ENCODE peak calls at places on chromosomes 13 and 19, in nine cellular contexts. N, K, J, P, D, S, T, Q and L are unnamed samples.

GRCh38 chr19:49106648-49107135 is 7.5 kb upstream of the LIN7B start:
- DNase-seq in N (peak), K (no peak), J (peak), P (peak), D (peak), S (peak), T (peak), Q (peak), L (peak)

GRCh38 chr13:36778083-36778671 is 40.8 kb upstream of the RFXAP start:
- DNase-seq in N (no peak), K (no peak), J (no peak), P (peak), D (peak), S (peak), T (peak), Q (no peak), L (peak)

GRCh38 chr13:66513728-66514127 is 716.4 kb downstream of the PCDH9 start:
- DNase-seq in N (no peak), K (no peak), J (no peak), P (no peak), D (peak), S (peak), T (no peak), Q (no peak), L (no peak)

GRCh38 chr19:37218592-37218935 is 550 bp downstream of the ZNF383 start:
- DNase-seq in N (no peak), K (peak), J (no peak), P (no peak), D (peak), S (peak), T (no peak), Q (no peak), L (no peak)

GRCh38 chr19:53965091-53965490 is 2.4 kb downstream of the CACNG8 start:
- DNase-seq in N (no peak), K (no peak), J (no peak), P (no peak), D (no peak), S (no peak), T (no peak), Q (no peak), L (no peak)

GRCh38 chr19:33208904-33209843 is 15.0 kb downstream of the LRP3 start:
- DNase-seq in N (peak), K (no peak), J (no peak), P (no peak), D (no peak), S (peak), T (no peak), Q (no peak), L (no peak)

GRCh38 chr19:1067341-1068103 is 555 bp downstream of the ARHGAP45 start:
- DNase-seq in N (peak), K (no peak), J (no peak), P (no peak), D (no peak), S (no peak), T (no peak), Q (no peak), L (no peak)

GRCh38 chr19:35513231-35513974 is at the start of gene DMKN:
- DNase-seq in N (no peak), K (no peak), J (no peak), P (peak), D (peak), S (peak), T (no peak), Q (no peak), L (peak)

GRCh38 chr13:108194435-108194936 is 20.9 kb downstream of the LIG4 start:
- DNase-seq in N (no peak), K (no peak), J (no peak), P (no peak), D (no peak), S (no peak), T (no peak), Q (no peak), L (no peak)

GRCh38 chr19:8320564-8321066 is 560 bp downstream of the NDUFA7 start:
- DNase-seq in N (no peak), K (no peak), J (no peak), P (no peak), D (no peak), S (no peak), T (peak), Q (no peak), L (no peak)

GRCh38 chr19:53094749-53095575 is 8.3 kb downstream of the ZNF160 start:
- DNase-seq in N (no peak), K (no peak), J (no peak), P (no peak), D (no peak), S (no peak), T (no peak), Q (no peak), L (no peak)

GRCh38 chr13:76711515-76712182 is 174.6 kb downstream of the KCTD12 start:
- DNase-seq in N (no peak), K (peak), J (no peak), P (peak), D (peak), S (peak), T (no peak), Q (no peak), L (no peak)

GRCh38 chr13:74131206-74131605 is 3.0 kb downstream of the KLF12 start:
- DNase-seq in N (no peak), K (no peak), J (no peak), P (no peak), D (peak), S (peak), T (no peak), Q (no peak), L (no peak)

GRCh38 chr19:17330546-17331253 is 4.0 kb downstream of the ANO8 start:
- DNase-seq in N (no peak), K (no peak), J (no peak), P (no peak), D (no peak), S (no peak), T (no peak), Q (no peak), L (no peak)

GRCh38 chr13:97615266-97615665 is 181.3 kb downstream of the RAP2A start:
- DNase-seq in N (no peak), K (no peak), J (no peak), P (no peak), D (no peak), S (no peak), T (no peak), Q (no peak), L (no peak)

GRCh38 chr19:10517760-10518443 is 655 bp upstream of the S1PR5 start:
- DNase-seq in N (no peak), K (no peak), J (no peak), P (peak), D (peak), S (peak), T (peak), Q (peak), L (peak)

GRCh38 chr19:44685877-44686276 is 13.1 kb upstream of the CEACAM16 start:
- DNase-seq in N (no peak), K (no peak), J (no peak), P (peak), D (peak), S (peak), T (no peak), Q (no peak), L (peak)

GRCh38 chr13:76886005-76886291 is 257 bp downstream of the KCTD12 start:
- DNase-seq in N (no peak), K (no peak), J (no peak), P (no peak), D (no peak), S (no peak), T (no peak), Q (no peak), L (no peak)

GRCh38 chr19:1622541-1622940 is 17.3 kb upstream of the UQCR11 start:
- DNase-seq in N (no peak), K (no peak), J (no peak), P (no peak), D (no peak), S (no peak), T (no peak), Q (no peak), L (no peak)

GRCh38 chr19:41530761-41531301 is 45.1 kb upstream of the CEACAM21 start:
- DNase-seq in N (no peak), K (no peak), J (no peak), P (no peak), D (peak), S (peak), T (no peak), Q (no peak), L (no peak)

GRCh38 chr13:68440874-68441273 is 1210.7 kb upstream of the PCDH9 start:
- DNase-seq in N (no peak), K (no peak), J (no peak), P (no peak), D (no peak), S (no peak), T (no peak), Q (no peak), L (no peak)

GRCh38 chr13:91174886-91175501 is 172.5 kb upstream of the MIR17HG start:
- DNase-seq in N (no peak), K (no peak), J (no peak), P (no peak), D (no peak), S (no peak), T (peak), Q (no peak), L (peak)

GRCh38 chr19:16078759-16079707 is 2.7 kb downstream of the TPM4 start:
- DNase-seq in N (peak), K (peak), J (no peak), P (peak), D (peak), S (peak), T (no peak), Q (peak), L (peak)

GRCh38 chr13:107576430-107576829 is 638.9 kb downstream of the LIG4 start:
- DNase-seq in N (no peak), K (no peak), J (no peak), P (peak), D (peak), S (no peak), T (no peak), Q (no peak), L (no peak)

GRCh38 chr13:73273737-73274136 is 214.9 kb downstream of the KLF5 start:
- DNase-seq in N (no peak), K (peak), J (no peak), P (peak), D (peak), S (peak), T (no peak), Q (no peak), L (peak)

GRCh38 chr13:90732049-90732448 is 615.4 kb upstream of the MIR17HG start:
- DNase-seq in N (no peak), K (no peak), J (no peak), P (peak), D (no peak), S (no peak), T (peak), Q (peak), L (no peak)

GRCh38 chr19:42078538-42079275 is 2.7 kb downstream of the ZNF574 start:
- DNase-seq in N (no peak), K (no peak), J (no peak), P (no peak), D (no peak), S (no peak), T (no peak), Q (no peak), L (no peak)

GRCh38 chr13:63731896-63732295 is 2316.2 kb upstream of the PCDH20 start:
- DNase-seq in N (no peak), K (no peak), J (no peak), P (no peak), D (no peak), S (no peak), T (no peak), Q (no peak), L (peak)

GRCh38 chr19:36423925-36424324 is 5.5 kb upstream of the ZFP82 start:
- DNase-seq in N (no peak), K (no peak), J (no peak), P (no peak), D (no peak), S (no peak), T (no peak), Q (no peak), L (peak)

GRCh38 chr19:3281026-3281425 is 56.6 kb downstream of the CELF5 start:
- DNase-seq in N (no peak), K (no peak), J (no peak), P (no peak), D (no peak), S (no peak), T (no peak), Q (no peak), L (no peak)

GRCh38 chr13:45658586-45659235 is 43.2 kb upstream of the ERICH6B start:
- DNase-seq in N (no peak), K (peak), J (no peak), P (peak), D (peak), S (peak), T (no peak), Q (no peak), L (no peak)

GRCh38 chr13:110475550-110476219 is 85.8 kb downstream of the RAB20 start:
- DNase-seq in N (no peak), K (no peak), J (no peak), P (no peak), D (no peak), S (no peak), T (peak), Q (no peak), L (no peak)

GRCh38 chr19:11530432-11530831 is 1.5 kb upstream of the ECSIT start:
- DNase-seq in N (peak), K (no peak), J (no peak), P (peak), D (peak), S (peak), T (peak), Q (peak), L (peak)

GRCh38 chr13:80382576-80382975 is 41.6 kb upstream of the SPRY2 start:
- DNase-seq in N (no peak), K (no peak), J (no peak), P (no peak), D (no peak), S (no peak), T (peak), Q (peak), L (no peak)